ENCODE peak calls at places on chromosome 1, in four cellular contexts. U, P, S and G are unnamed samples.

GRCh38 chr1:229221106-229222019 is 49.5 kb upstream of the RAB4A start:
- DNase-seq in U (peak), S (no peak), P (peak), G (no peak)

GRCh38 chr1:208188607-208189006 is 55.6 kb downstream of the PLXNA2 start:
- DNase-seq in S (no peak), P (no peak), U (no peak), G (no peak)

GRCh38 chr1:157831968-157832626 is 9.5 kb downstream of the CD5L start:
- DNase-seq in U (no peak), S (no peak), P (no peak), G (no peak)

GRCh38 chr1:33893147-33893830 is 29.4 kb downstream of the HMGB4 start:
- DNase-seq in U (peak), S (no peak), P (no peak), G (no peak)

GRCh38 chr1:36508257-36508656 is 25.5 kb upstream of the CSF3R start:
- DNase-seq in P (no peak), S (no peak), U (no peak), G (no peak)

GRCh38 chr1:75264112-75264511 is 129.9 kb downstream of the LHX8 start:
- DNase-seq in S (no peak), U (peak), P (no peak), G (no peak)

GRCh38 chr1:40663324-40664166 is 1.9 kb downstream of the RIMS3 start:
- DNase-seq in S (no peak), P (no peak), U (no peak), G (no peak)

GRCh38 chr1:39238476-39238875 is 34.0 kb downstream of the MACF1 start:
- DNase-seq in P (no peak), U (no peak), S (peak), G (no peak)

GRCh38 chr1:207393610-207394009 is 60.5 kb upstream of the CR2 start:
- DNase-seq in P (no peak), S (no peak), U (peak), G (no peak)

GRCh38 chr1:76940586-76941335 is 73.5 kb downstream of the ST6GALNAC5 start:
- DNase-seq in P (no peak), S (no peak), U (no peak), G (no peak)

DNA sequence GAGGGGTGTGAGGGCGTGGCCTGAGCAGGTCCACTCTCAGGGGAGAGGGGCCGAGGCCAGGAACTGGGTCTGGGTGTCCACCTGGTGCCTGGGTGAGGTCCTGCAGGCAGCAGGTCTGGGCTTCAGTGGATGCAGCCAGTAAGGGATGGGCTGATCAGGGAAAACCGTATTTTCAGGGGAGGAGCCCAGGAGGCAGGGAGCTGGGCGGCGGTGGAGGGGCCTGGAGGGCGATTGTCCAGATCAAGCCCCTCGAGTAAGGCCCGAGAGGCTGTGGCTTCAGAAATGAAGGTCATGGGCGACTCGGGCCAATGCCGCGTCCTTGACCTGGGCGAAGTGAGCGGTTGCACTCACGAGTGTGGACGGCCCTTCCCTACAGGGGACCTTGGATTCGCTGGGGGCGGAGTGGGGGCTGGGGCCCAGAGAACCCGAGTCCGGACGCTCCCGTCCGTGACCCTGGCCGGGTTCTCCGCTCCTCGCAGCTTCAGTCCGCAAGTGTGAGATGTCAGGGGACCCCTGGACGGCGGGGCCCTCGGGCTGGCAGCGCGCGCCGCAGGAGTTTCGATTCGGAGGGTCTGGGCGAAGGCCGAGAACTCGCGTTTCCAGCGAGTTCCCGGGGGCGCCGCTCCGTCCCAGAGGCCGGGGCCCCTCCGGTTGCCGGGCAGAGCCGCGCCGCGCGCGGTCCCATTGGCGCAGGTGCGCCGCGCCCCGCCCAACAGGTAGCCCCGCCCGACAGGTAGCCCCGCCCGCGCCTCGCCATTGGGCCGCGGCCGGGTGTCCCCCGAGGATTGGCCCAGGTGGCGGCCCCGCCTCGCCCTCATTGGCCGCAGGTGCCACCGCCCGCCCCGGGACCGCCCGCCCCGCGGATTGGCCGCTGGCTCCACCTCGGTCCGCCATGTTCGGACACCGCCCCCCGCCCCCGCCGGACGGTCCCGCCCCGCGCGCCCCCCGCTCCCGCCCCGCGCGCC is at the start of gene PRKCZ:
- DNase-seq in S (peak), U (peak), P (peak), G (peak)
- TF ChIP-seq POLR2A in S (no peak), U (peak), P (no peak), G (peak)

GRCh38 chr1:164703415-164703814 is 144.4 kb downstream of the PBX1 start:
- DNase-seq in U (peak), P (no peak), S (peak), G (no peak)
- H3K27ac ChIP-seq in U (peak), P (no peak), S (peak), G (peak)

GRCh38 chr1:171596119-171596518 is 25.9 kb upstream of the MYOCOS start:
- DNase-seq in U (no peak), S (no peak), P (no peak), G (no peak)
- TF ChIP-seq POLR2A in U (no peak), S (no peak), P (no peak), G (no peak)

GRCh38 chr1:220818421-220819173 is 31.9 kb downstream of the MTARC1 start:
- DNase-seq in S (peak), U (peak), P (no peak), G (no peak)
- H3K27ac ChIP-seq in S (peak), U (no peak), P (peak), G (peak)